ENCODE peak calls at places on chromosome 11, in four cellular contexts. Y, F, T and J are unnamed samples.

GRCh38 chr11:46322759-46323158 is 24.5 kb upstream of the DGKZ start:
- ATAC-seq in T (no peak), Y (no peak), F (no peak), J (no peak)

GRCh38 chr11:1099519-1100355 is 25.1 kb downstream of the MUC2 start:
- ATAC-seq in Y (no peak), F (no peak), T (no peak), J (no peak)

GRCh38 chr11:32400196-32400595 is 35.1 kb downstream of the WT1 start:
- ATAC-seq in T (no peak), Y (no peak), F (no peak), J (no peak)

GRCh38 chr11:104776501-104777170 is 121.6 kb downstream of the CASP12 start:
- ATAC-seq in T (no peak), F (no peak), Y (no peak), J (no peak)

GRCh38 chr11:122102426-122102825 is 13.6 kb downstream of the BLID start:
- ATAC-seq in Y (no peak), T (no peak), F (no peak), J (no peak)

GRCh38 chr11:73240190-73240781 is 22.2 kb downstream of the P2RY2 start:
- ATAC-seq in F (no peak), T (no peak), Y (no peak), J (no peak)

GRCh38 chr11:114066046-114066648 is 6.6 kb downstream of the ZBTB16 start:
- ATAC-seq in Y (no peak), T (no peak), F (peak; percentile 57), J (peak; percentile 81)

GRCh38 chr11:69144316-69144715 is 11.4 kb upstream of the SMIM38 start:
- ATAC-seq in F (no peak), Y (no peak), T (no peak), J (peak; percentile 91)

GRCh38 chr11:1543606-1544263 is 28.3 kb downstream of the DUSP8 start:
- ATAC-seq in F (no peak), T (peak; percentile 83), Y (peak; percentile 71), J (no peak)

GRCh38 chr11:12149672-12150225 is 39.4 kb downstream of the MICAL2 start:
- ATAC-seq in F (no peak), Y (no peak), T (no peak), J (peak; percentile 67)

GRCh38 chr11:78954261-78954660 is 379.6 kb upstream of the NARS2 start:
- ATAC-seq in T (no peak), F (no peak), Y (no peak), J (no peak)

GRCh38 chr11:109527496-109527895 is 105.5 kb downstream of the C11orf87 start:
- ATAC-seq in T (no peak), F (no peak), Y (no peak), J (no peak)

GRCh38 chr11:2554338-2555240 is 109.8 kb downstream of the KCNQ1 start:
- ATAC-seq in T (no peak), F (no peak), Y (no peak), J (no peak)

GRCh38 chr11:60810583-60810982 is 25.4 kb downstream of the MS4A10 start:
- ATAC-seq in T (no peak), Y (peak; percentile 20), F (no peak), J (no peak)

GRCh38 chr11:106278391-106278790 is 200.9 kb downstream of the AASDHPPT start:
- ATAC-seq in T (no peak), Y (no peak), F (no peak), J (no peak)

GRCh38 chr11:112042161-112042960 is 17.2 kb downstream of the DLAT start:
- ATAC-seq in T (no peak), Y (no peak), F (no peak), J (no peak)

GRCh38 chr11:29844701-29845379 is 172.0 kb downstream of the KCNA4 start:
- ATAC-seq in Y (no peak), T (no peak), F (no peak), J (no peak)

GRCh38 chr11:6962141-6962540 is 35.9 kb downstream of the ZNF215 start:
- ATAC-seq in T (no peak), F (peak; percentile 7), Y (no peak), J (no peak)

GRCh38 chr11:34242037-34242625 is 115.7 kb downstream of the ABTB2 start:
- ATAC-seq in T (no peak), Y (no peak), F (no peak), J (no peak)

GRCh38 chr11:86765146-86765663 is 35.1 kb upstream of the PRSS23 start:
- ATAC-seq in F (no peak), Y (no peak), T (no peak), J (no peak)

GRCh38 chr11:62427630-62428233 is 8.9 kb downstream of the SCGB1A1 start:
- ATAC-seq in T (no peak), F (peak; percentile 43), Y (no peak), J (peak; percentile 80)